ENCODE peak calls at places on chromosome 21, in eight cellular contexts. U, R, X, I, Y, V, Q and M are unnamed samples.

GRCh38 chr21:43720539-43721224 is 1.8 kb downstream of the PDXK start:
- DNase-seq in X (no peak), U (peak), R (no peak), V (no peak), Q (peak), Y (no peak), I (no peak), M (no peak)

GRCh38 chr21:41466024-41466820 is 40.2 kb downstream of the MX1 start:
- DNase-seq in I (peak), V (no peak), X (no peak), Y (no peak), R (peak), Q (no peak), U (no peak), M (no peak)

GRCh38 chr21:32981096-32981495 is 44.6 kb upstream of the OLIG2 start:
- DNase-seq in Y (no peak), I (no peak), X (no peak), U (no peak), Q (no peak), R (no peak), V (no peak), M (no peak)

GRCh38 chr21:14267071-14267470 is 51.1 kb downstream of the RBM11 start:
- DNase-seq in Q (no peak), V (no peak), Y (no peak), I (no peak), X (no peak), U (no peak), R (no peak), M (no peak)

GRCh38 chr21:35394049-35394448 is 344.9 kb upstream of the RUNX1 start:
- DNase-seq in X (no peak), I (no peak), R (no peak), U (no peak), Q (no peak), Y (no peak), V (no peak), M (no peak)

GRCh38 chr21:35843911-35844667 is 216.2 kb downstream of the SETD4 start:
- DNase-seq in R (no peak), X (no peak), V (no peak), Q (peak), I (no peak), Y (no peak), U (no peak), M (no peak)

GRCh38 chr21:43596616-43597015 is 62.7 kb downstream of the HSF2BP start:
- DNase-seq in Y (no peak), Q (no peak), I (no peak), R (no peak), U (no peak), X (no peak), V (no peak), M (no peak)

GRCh38 chr21:41651830-41652229 is 115.0 kb downstream of the RIPK4 start:
- DNase-seq in V (no peak), R (peak), Q (no peak), Y (no peak), U (no peak), I (peak), X (no peak), M (no peak)

GRCh38 chr21:42041711-42042110 is 29.4 kb upstream of the UMODL1 start:
- DNase-seq in I (no peak), V (no peak), Q (no peak), R (no peak), X (peak), U (peak), Y (no peak), M (no peak)

GRCh38 chr21:42670884-42671283 is 17.5 kb downstream of the PDE9A start:
- DNase-seq in R (no peak), Q (peak), U (no peak), V (no peak), Y (no peak), X (no peak), I (no peak), M (peak)

GRCh38 chr21:26587621-26588260 is 14.7 kb upstream of the CYYR1 start:
- DNase-seq in Y (no peak), I (peak), Q (no peak), R (no peak), U (no peak), V (no peak), X (no peak), M (no peak)

GRCh38 chr21:33290441-33290840 is 24.3 kb downstream of the IL10RB start:
- DNase-seq in R (no peak), U (no peak), I (no peak), V (no peak), X (no peak), Y (no peak), Q (no peak), M (no peak)

GRCh38 chr21:32257952-32258785 is 20.7 kb downstream of the MIS18A start:
- DNase-seq in U (no peak), I (peak), R (peak), V (peak), Q (peak), X (peak), Y (peak), M (peak)

GRCh38 chr21:41977034-41977950 is 23.5 kb upstream of the C2CD2 start:
- DNase-seq in Y (no peak), U (no peak), V (no peak), I (no peak), Q (no peak), R (no peak), X (no peak), M (no peak)

GRCh38 chr21:33059319-33059894 is 10.5 kb upstream of the OLIG1 start:
- DNase-seq in I (no peak), V (no peak), X (no peak), Q (no peak), R (no peak), U (no peak), Y (no peak), M (peak)

GRCh38 chr21:42513151-42513984 is at the start of gene SLC37A1:
- DNase-seq in Y (no peak), Q (peak), U (no peak), I (peak), X (peak), V (no peak), R (peak), M (no peak)

DNA sequence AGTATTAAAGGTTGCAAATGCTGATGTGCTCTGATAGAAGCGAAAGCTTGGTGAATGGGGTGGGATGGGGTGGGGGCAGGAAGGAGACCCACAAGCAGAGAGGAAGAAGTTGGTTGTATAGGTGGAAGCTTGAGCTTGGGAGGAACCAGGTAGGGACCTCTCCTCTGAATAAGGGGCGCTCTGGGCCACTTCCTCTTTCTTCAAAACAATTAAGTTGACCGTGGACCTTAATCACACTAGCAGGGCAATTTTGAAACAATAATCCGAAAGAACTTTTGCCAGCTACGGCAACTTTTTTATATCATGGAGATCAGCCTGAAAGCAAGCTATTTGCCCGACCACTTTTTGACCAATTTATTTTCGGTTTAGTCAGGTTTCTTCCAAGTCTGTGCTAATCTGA is 1.9 kb upstream of the DYRK1A start:
- DNase-seq in I (no peak), R (no peak), Q (no peak), X (no peak), U (no peak), Y (no peak), V (no peak), M (no peak)
- H3K4me3 ChIP-seq in I (peak), R (no peak), Q (peak), X (peak), U (no peak), Y (peak), V (no peak), M (no peak)

GRCh38 chr21:45035477-45035848 is 38.9 kb upstream of the ADARB1 start:
- DNase-seq in V (no peak), R (no peak), Y (no peak), Q (no peak), I (no peak), U (peak), X (no peak), M (no peak)

GRCh38 chr21:45036630-45037029 is 37.8 kb upstream of the ADARB1 start:
- DNase-seq in Y (no peak), U (no peak), I (no peak), X (no peak), Q (no peak), V (no peak), R (no peak), M (no peak)

GRCh38 chr21:45033791-45034555 is 40.4 kb upstream of the ADARB1 start:
- DNase-seq in U (peak), X (no peak), V (no peak), I (no peak), Q (no peak), R (peak), Y (no peak), M (no peak)

GRCh38 chr21:45032977-45033705 is 41.2 kb upstream of the ADARB1 start:
- DNase-seq in U (peak), Y (no peak), Q (peak), V (no peak), X (no peak), I (no peak), R (peak), M (no peak)

GRCh38 chr21:45034556-45035476 is 39.6 kb upstream of the ADARB1 start:
- DNase-seq in R (peak), V (no peak), I (no peak), U (peak), X (no peak), Q (peak), Y (no peak), M (no peak)
- H3K4me3 ChIP-seq in R (peak), V (no peak), I (no peak), U (no peak), X (no peak), Q (no peak), Y (no peak), M (no peak)

GRCh38 chr21:31187499-31187898 is 149.2 kb upstream of the KRTAP19-8 start:
- DNase-seq in Y (no peak), U (no peak), R (no peak), V (no peak), I (no peak), Q (no peak), X (no peak), M (no peak)

GRCh38 chr21:31186916-31187315 is 148.6 kb upstream of the KRTAP19-8 start:
- DNase-seq in U (no peak), R (no peak), Q (no peak), Y (no peak), I (no peak), X (no peak), V (no peak), M (no peak)

GRCh38 chr21:31185663-31186062 is 147.4 kb upstream of the KRTAP19-8 start:
- DNase-seq in U (no peak), Q (no peak), V (no peak), R (no peak), X (no peak), Y (no peak), I (no peak), M (no peak)

GRCh38 chr21:31182231-31183129 is 144.2 kb upstream of the KRTAP19-8 start:
- DNase-seq in R (no peak), Y (no peak), X (no peak), Q (no peak), V (no peak), I (no peak), U (no peak), M (peak)

GRCh38 chr21:31184462-31184861 is 146.2 kb upstream of the KRTAP19-8 start:
- DNase-seq in Q (no peak), R (no peak), X (no peak), I (no peak), Y (no peak), V (no peak), U (no peak), M (peak)
- H3K4me3 ChIP-seq in Q (no peak), R (no peak), X (no peak), I (no peak), Y (no peak), V (no peak), U (no peak), M (no peak)

GRCh38 chr21:28832715-28833061 is 160.0 kb downstream of the LTN1 start:
- DNase-seq in Q (no peak), U (no peak), V (no peak), R (no peak), X (no peak), Y (no peak), I (no peak), M (no peak)

GRCh38 chr21:28833181-28833580 is 159.5 kb downstream of the LTN1 start:
- DNase-seq in I (peak), Y (no peak), V (no peak), Q (no peak), U (no peak), R (no peak), X (no peak), M (no peak)

GRCh38 chr21:28834335-28835238 is 158.1 kb downstream of the LTN1 start:
- DNase-seq in Q (no peak), X (no peak), U (no peak), V (no peak), Y (no peak), R (no peak), I (no peak), M (no peak)

GRCh38 chr21:28833609-28834008 is 159.1 kb downstream of the LTN1 start:
- DNase-seq in I (no peak), Y (no peak), Q (no peak), U (no peak), X (no peak), V (no peak), R (no peak), M (no peak)

GRCh38 chr21:28832013-28832714 is 160.5 kb downstream of the LTN1 start:
- DNase-seq in X (no peak), U (no peak), Y (no peak), V (no peak), Q (no peak), I (peak), R (no peak), M (peak)
- H3K4me3 ChIP-seq in X (no peak), U (no peak), Y (no peak), V (no peak), Q (no peak), I (no peak), R (no peak), M (no peak)

GRCh38 chr21:24118738-24119470 is 1488.4 kb downstream of the MRPL39 start:
- DNase-seq in U (no peak), Q (no peak), I (peak), V (no peak), R (no peak), Y (no peak), X (no peak), M (no peak)
- H3K4me3 ChIP-seq in U (no peak), Q (no peak), I (peak), V (no peak), R (no peak), Y (no peak), X (no peak), M (no peak)

GRCh38 chr21:16117331-16117730 is 387.5 kb downstream of the USP25 start:
- DNase-seq in U (no peak), R (no peak), I (no peak), Y (no peak), X (no peak), V (peak), Q (no peak), M (no peak)
- H3K4me3 ChIP-seq in U (no peak), R (no peak), I (no peak), Y (no peak), X (no peak), V (no peak), Q (no peak), M (no peak)

GRCh38 chr21:39340687-39341086 is 8.2 kb downstream of the HMGN1 start:
- DNase-seq in U (no peak), R (no peak), Y (no peak), X (no peak), V (no peak), I (no peak), Q (no peak), M (no peak)

GRCh38 chr21:39341249-39341923 is 7.5 kb downstream of the HMGN1 start:
- DNase-seq in U (no peak), I (no peak), X (no peak), R (no peak), V (no peak), Q (no peak), Y (no peak), M (no peak)

GRCh38 chr21:39332175-39332574 is 16.7 kb downstream of the HMGN1 start:
- DNase-seq in U (no peak), X (no peak), R (no peak), I (no peak), Y (no peak), Q (no peak), V (no peak), M (no peak)

GRCh38 chr21:39334611-39335010 is 14.3 kb downstream of the HMGN1 start:
- DNase-seq in U (no peak), R (no peak), Q (no peak), X (no peak), Y (no peak), V (no peak), I (no peak), M (no peak)

GRCh38 chr21:39336457-39337008 is 12.4 kb downstream of the HMGN1 start:
- DNase-seq in V (no peak), I (no peak), U (no peak), X (no peak), R (no peak), Y (no peak), Q (no peak), M (no peak)
- H3K4me3 ChIP-seq in V (no peak), I (no peak), U (no peak), X (no peak), R (no peak), Y (no peak), Q (no peak), M (no peak)

GRCh38 chr21:45630066-45630694 is 13.3 kb upstream of the PCBP3 start:
- DNase-seq in V (no peak), Q (no peak), X (no peak), Y (no peak), R (no peak), U (peak), I (no peak), M (no peak)

GRCh38 chr21:45631540-45631939 is 12.0 kb upstream of the PCBP3 start:
- DNase-seq in X (no peak), V (no peak), I (no peak), U (peak), Q (no peak), Y (no peak), R (peak), M (no peak)

GRCh38 chr21:45632897-45633260 is 10.6 kb upstream of the PCBP3 start:
- DNase-seq in U (peak), X (no peak), Q (no peak), Y (no peak), R (no peak), I (no peak), V (no peak), M (no peak)

GRCh38 chr21:45630876-45631275 is 12.6 kb upstream of the PCBP3 start:
- DNase-seq in R (no peak), X (no peak), Y (no peak), Q (no peak), U (peak), I (no peak), V (no peak), M (no peak)

DNA sequence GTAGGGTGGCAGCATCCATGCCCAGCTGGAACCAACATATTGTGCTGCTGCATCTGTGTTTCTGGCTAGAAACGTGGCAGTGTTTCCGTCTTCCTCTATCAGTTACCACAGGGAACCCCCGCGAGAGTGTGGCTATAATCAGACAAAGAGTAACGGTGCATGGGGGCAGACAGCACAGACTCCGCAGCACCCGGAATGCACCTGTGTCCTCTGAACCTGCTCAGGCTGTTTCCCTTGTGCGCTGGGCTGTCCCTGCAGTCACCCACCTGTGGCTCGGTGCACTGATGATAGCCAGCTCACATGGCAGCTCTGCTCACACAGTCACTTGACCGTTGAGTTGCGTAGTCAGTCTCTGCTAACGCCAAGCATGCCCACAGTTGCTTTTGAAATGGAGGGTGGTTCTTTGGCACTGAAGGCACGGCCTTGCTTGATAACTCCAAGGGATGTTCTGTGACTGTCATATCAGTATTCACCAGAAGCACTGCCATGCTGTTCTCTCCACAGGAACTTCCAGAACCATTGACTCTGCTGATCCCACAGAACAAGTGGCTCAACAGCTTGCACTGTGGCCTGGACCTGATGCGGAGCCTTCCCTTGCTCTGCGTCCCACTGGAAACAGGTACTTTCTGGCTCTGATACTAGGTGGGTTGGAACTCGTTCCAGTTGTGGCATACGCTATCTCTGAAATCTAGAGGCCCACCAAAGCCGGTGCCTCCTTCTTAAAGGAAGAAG is 11.2 kb upstream of the PCBP3 start:
- DNase-seq in X (no peak), Q (no peak), Y (no peak), R (no peak), U (peak), I (no peak), V (no peak), M (peak)
- H3K4me3 ChIP-seq in X (no peak), Q (no peak), Y (no peak), R (no peak), U (no peak), I (no peak), V (no peak), M (peak)